ENCODE peak calls at places on chromosomes 2 and 18, in eight cellular contexts. J, R, Y, K, C, N, P and F are unnamed samples.

GRCh38 chr2:133568172-133568571 is at the start of gene NCKAP5:
- DNase-seq in J (peak), R (peak), Y (no peak), K (no peak), C (peak), N (peak), P (peak), F (no peak)

GRCh38 chr2:233012301-233012971 is 620 bp downstream of the NGEF start:
- DNase-seq in J (no peak), R (peak), Y (no peak), K (no peak), C (no peak), N (peak), P (no peak), F (no peak)

GRCh38 chr2:232310189-232310588 is 68.4 kb upstream of the ALPP start:
- DNase-seq in J (no peak), R (no peak), Y (no peak), K (no peak), C (no peak), N (no peak), P (no peak), F (no peak)

GRCh38 chr2:180222642-180223041 is 215.5 kb upstream of the CWC22 start:
- DNase-seq in J (peak), R (no peak), Y (no peak), K (no peak), C (no peak), N (no peak), P (no peak), F (no peak)

GRCh38 chr2:152525277-152525838 is 190.4 kb downstream of the FMNL2 start:
- DNase-seq in J (no peak), R (peak), Y (peak), K (no peak), C (no peak), N (no peak), P (no peak), F (no peak)

GRCh38 chr18:3247243-3248061 is at the start of gene MYL12A:
- DNase-seq in J (peak), R (peak), Y (peak), K (peak), C (peak), N (peak), P (peak), F (peak)

GRCh38 chr2:63590621-63591408 is 2.1 kb downstream of the MDH1 start:
- DNase-seq in J (no peak), R (no peak), Y (no peak), K (no peak), C (no peak), N (no peak), P (peak), F (no peak)

GRCh38 chr2:105114551-105114950 is 76.7 kb downstream of the MRPS9 start:
- DNase-seq in J (peak), R (no peak), Y (no peak), K (no peak), C (peak), N (peak), P (peak), F (peak)

GRCh38 chr2:182077451-182078142 is 91.9 kb downstream of the PPP1R1C start:
- DNase-seq in J (peak), R (peak), Y (no peak), K (peak), C (peak), N (peak), P (peak), F (no peak)

GRCh38 chr2:120672526-120673204 is 63.0 kb upstream of the GLI2 start:
- DNase-seq in J (no peak), R (no peak), Y (no peak), K (no peak), C (no peak), N (no peak), P (no peak), F (no peak)

DNA sequence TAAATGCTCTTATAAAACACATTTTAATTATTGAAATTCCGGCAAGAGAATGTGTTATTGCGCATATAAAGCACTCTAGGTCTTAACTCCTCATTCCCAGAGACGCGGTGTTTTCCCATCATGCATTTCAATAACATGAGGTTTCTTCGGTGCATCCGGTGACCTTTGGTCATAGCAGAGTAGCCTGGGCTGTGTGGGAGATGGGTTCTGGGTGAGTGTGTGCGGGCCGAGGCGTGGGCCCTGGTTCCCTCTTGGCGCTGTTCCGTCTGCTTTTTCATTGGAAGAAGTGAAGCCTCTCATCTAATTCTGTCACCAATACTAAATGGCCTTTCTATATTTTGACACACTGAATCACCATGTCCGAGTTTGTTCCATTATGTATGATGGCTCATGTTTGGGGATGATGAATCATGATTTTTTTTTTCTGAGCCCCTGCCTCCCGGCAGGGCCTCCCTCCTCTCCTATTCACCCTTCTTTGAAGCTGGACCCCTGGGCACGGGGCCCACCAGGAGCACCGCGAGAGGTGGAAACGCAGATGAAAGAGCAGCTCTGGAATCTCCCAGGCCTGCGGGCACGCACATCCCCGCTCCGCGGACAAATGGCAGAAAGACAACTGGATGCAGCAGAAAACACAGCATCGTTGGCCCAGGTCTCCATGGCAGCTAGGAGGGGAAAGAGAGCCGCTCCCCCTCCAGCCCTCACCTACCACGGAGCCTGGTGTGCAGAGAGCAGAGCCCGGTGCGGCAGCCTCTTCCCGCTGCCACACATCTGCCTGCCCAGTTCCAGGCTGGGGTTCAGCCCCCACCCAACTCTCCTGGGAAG is 85.8 kb upstream of the HPCAL1 start:
- DNase-seq in J (no peak), R (no peak), Y (peak), K (no peak), C (no peak), N (no peak), P (no peak), F (no peak)
- H3K27ac ChIP-seq in J (no peak), R (no peak), Y (no peak), K (no peak), C (no peak), N (no peak), P (no peak), F (no peak)

DNA sequence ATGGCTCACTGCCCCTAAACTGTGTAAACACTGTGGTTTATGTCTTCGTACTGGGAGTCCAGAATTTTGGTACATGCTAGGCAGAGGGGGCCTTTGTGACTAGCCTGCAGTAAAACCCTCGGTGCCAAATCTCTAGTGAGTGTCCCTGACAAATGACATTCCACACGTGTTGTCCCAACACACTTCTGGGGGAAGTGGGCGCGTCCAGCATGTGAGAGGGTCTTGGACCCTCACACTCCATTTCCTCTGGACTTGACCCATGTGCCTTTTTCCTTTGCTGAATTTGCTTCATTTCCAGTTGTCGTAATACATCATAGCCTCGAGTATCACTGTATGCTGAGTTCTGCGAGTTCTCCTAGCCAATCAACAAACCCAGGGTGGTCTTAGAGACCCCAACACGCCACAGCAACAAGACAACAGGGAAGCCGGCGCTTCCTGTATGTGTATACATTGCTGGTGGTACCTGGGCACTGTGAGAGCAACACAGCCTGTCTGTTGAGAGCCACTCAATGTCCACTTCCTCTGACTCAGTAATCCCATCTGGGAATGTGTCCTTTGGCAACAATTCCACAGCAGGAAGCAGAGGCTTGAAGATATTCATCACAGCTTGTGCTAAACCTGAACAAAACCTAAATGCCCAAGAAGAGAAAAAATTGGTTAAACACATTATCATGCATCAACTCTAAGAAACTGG is 26.9 kb upstream of the SLC66A3 start:
- DNase-seq in J (no peak), R (no peak), Y (no peak), K (no peak), C (no peak), N (peak), P (no peak), F (no peak)
- H3K27ac ChIP-seq in J (no peak), R (no peak), Y (no peak), K (no peak), C (no peak), N (no peak), P (no peak), F (no peak)

DNA sequence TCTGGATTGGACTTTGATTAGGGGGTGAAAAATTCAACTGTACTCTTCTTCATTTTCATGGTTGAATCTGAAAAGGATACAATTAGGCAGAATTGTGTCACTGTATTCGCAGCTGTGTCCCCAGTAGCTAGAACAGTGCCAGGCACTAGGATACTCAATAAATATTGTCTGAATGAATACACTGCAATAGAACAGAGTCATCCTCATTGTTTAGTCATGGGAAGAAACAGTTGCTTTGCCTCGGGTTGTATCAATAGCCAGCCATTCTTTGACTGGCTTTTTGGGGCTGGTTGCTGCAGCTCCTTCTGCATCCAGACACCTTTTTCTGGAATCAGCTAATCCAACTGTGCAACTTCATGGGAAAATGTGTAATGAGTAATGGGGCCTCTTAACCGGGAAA is 18.1 kb upstream of the DYNC1I2 start:
- DNase-seq in J (no peak), R (no peak), Y (no peak), K (no peak), C (no peak), N (no peak), P (no peak), F (no peak)
- H3K27ac ChIP-seq in J (no peak), R (no peak), Y (no peak), K (no peak), C (no peak), N (no peak), P (no peak), F (no peak)

GRCh38 chr2:168802825-168803726 is 639 bp downstream of the NOSTRIN start:
- DNase-seq in J (no peak), R (peak), Y (no peak), K (no peak), C (no peak), N (no peak), P (no peak), F (no peak)

GRCh38 chr2:168805615-168806014 is 3.2 kb downstream of the NOSTRIN start:
- DNase-seq in J (no peak), R (no peak), Y (no peak), K (no peak), C (no peak), N (no peak), P (no peak), F (no peak)

GRCh38 chr2:168801961-168802824 is at the start of gene NOSTRIN:
- DNase-seq in J (no peak), R (peak), Y (no peak), K (peak), C (no peak), N (no peak), P (peak), F (no peak)

GRCh38 chr2:168801456-168801855 is 981 bp upstream of the NOSTRIN start:
- DNase-seq in J (no peak), R (no peak), Y (no peak), K (no peak), C (no peak), N (no peak), P (no peak), F (no peak)

GRCh38 chr2:168804214-168804613 is 1.8 kb downstream of the NOSTRIN start:
- DNase-seq in J (no peak), R (peak), Y (no peak), K (no peak), C (no peak), N (no peak), P (no peak), F (no peak)
- H3K27ac ChIP-seq in J (no peak), R (peak), Y (no peak), K (peak), C (no peak), N (no peak), P (no peak), F (no peak)

DNA sequence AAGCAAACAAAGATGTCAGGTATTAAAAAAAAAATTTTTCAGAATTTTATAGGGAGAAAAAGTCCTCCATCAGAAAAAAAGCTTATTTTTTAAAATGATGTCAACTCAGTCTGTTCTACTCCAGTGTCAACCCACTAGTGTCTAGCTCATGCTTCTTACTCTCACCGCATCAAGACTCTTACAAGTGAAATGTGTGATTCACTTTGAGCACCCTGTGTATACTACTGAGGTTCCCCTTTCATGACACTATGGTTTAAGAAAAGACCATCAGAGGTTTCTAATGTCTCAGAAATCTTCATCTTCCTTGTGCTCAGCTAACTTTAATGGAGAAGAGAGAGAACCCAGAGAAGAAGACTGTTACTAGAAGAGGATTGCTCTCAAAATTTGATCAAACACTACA is 43.4 kb downstream of the FEZ2 start:
- DNase-seq in J (no peak), R (no peak), Y (no peak), K (no peak), C (no peak), N (no peak), P (no peak), F (no peak)
- H3K27ac ChIP-seq in J (no peak), R (no peak), Y (no peak), K (no peak), C (no peak), N (no peak), P (no peak), F (no peak)

DNA sequence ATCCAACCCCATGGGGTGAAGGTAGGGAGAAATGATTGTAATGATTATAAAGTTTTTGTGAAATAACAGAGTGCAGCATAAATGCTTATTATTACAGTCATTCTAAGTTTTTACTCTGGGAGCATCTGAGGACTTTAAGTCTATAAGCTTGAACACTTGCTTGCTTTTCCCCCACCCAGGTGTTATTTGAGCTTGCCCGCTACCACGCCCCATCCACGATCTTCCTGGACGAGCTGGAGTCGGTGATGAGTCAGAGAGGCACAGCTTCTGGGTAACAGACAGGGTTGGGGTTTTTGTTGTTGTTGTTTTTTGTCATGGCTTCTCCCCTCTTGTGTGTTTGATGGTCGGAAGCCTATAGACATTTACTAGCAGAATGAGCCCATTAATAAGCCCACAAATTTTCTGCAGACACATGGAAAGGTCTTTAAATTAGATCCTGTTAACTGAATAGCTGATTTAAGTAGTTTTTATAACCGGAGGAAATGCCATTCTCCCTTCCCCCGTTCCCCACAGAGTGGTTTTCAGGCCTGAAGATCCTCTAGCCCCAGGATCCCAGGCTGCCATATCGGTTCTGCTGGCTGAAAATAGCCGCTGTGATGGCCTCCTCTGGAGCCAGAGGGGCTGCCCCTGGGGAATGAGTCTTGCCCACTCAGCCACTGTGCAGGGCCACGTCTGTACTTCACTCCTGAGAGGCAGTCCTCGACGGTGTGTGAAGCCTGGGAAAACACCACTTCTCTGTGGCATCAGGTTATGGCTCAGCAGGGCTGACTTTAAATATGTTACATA is 39.9 kb upstream of the ELOA2 start:
- DNase-seq in J (no peak), R (no peak), Y (no peak), K (no peak), C (peak), N (peak), P (peak), F (no peak)
- H3K27ac ChIP-seq in J (no peak), R (no peak), Y (no peak), K (no peak), C (no peak), N (no peak), P (peak), F (no peak)

GRCh38 chr2:216081487-216082387 is at the start of the genes PECR and TMEM169:
- DNase-seq in J (no peak), R (peak), Y (peak), K (peak), C (peak), N (peak), P (peak), F (peak)
- H3K27ac ChIP-seq in J (no peak), R (peak), Y (no peak), K (peak), C (peak), N (peak), P (no peak), F (peak)